ENCODE peak calls at places on chromosomes 11 and 22, in four cellular contexts. U is BJ, G is neuronal stem cell, L is mammary epithelial cell. T is an unnamed sample.

GRCh38 chr22:20606784-20607128 is 99.3 kb downstream of the MED15 start:
- DNase-seq in G (no peak), U (no peak), L (no peak), T (no peak)

GRCh38 chr22:39090426-39091064 is 6.5 kb upstream of the APOBEC3H start:
- DNase-seq in G (no peak), L (peak; percentile 98), U (no peak), T (peak; percentile 91)

GRCh38 chr11:74325649-74326645 is 14.5 kb upstream of the P4HA3 start:
- DNase-seq in U (peak; percentile 84), L (no peak), G (no peak), T (no peak)

GRCh38 chr11:120220747-120221037 is 9.9 kb downstream of the OAF start:
- DNase-seq in G (no peak), L (no peak), U (no peak), T (no peak)

GRCh38 chr11:72848846-72849466 is 34.7 kb downstream of the ATG16L2 start:
- DNase-seq in L (peak; percentile 22), U (no peak), G (no peak), T (peak; percentile 44)

GRCh38 chr11:107824668-107825369 is 33.8 kb downstream of the SLC35F2 start:
- DNase-seq in G (no peak), U (no peak), L (no peak), T (peak; percentile 29)

GRCh38 chr22:44726439-44726838 is 24.4 kb downstream of the PRR5 start:
- DNase-seq in G (no peak), L (no peak), U (no peak), T (no peak)

GRCh38 chr11:96614101-96614500 is 224.3 kb downstream of the JRKL start:
- DNase-seq in U (no peak), G (no peak), L (no peak), T (no peak)

GRCh38 chr22:19891350-19892248 is 36.9 kb upstream of the GNB1L start:
- DNase-seq in U (no peak), G (peak; percentile 71), L (peak; percentile 85), T (peak; percentile 85)

GRCh38 chr22:39556970-39557811 is 13.4 kb upstream of the CACNA1I start:
- DNase-seq in G (no peak), L (no peak), U (no peak), T (no peak)

GRCh38 chr11:2943711-2944118 is 14.5 kb upstream of the PHLDA2 start:
- DNase-seq in U (no peak), L (no peak), G (no peak), T (peak; percentile 37)

GRCh38 chr11:78655561-78655960 is 80.9 kb upstream of the NARS2 start:
- DNase-seq in G (no peak), U (no peak), L (no peak), T (no peak)

GRCh38 chr11:88596786-88597185 is 259.2 kb upstream of the CTSC start:
- DNase-seq in U (no peak), L (peak; percentile 65), G (no peak), T (peak; percentile 73)

GRCh38 chr22:20022231-20023069 is 1.5 kb downstream of the TANGO2 start:
- DNase-seq in G (no peak), L (no peak), U (no peak), T (no peak)

GRCh38 chr11:92314499-92314898 is 89.9 kb downstream of the FAT3 start:
- DNase-seq in U (no peak), L (no peak), G (no peak), T (no peak)

GRCh38 chr11:60222141-60222540 is 20.8 kb downstream of the MS4A4E start:
- DNase-seq in L (no peak), U (no peak), G (no peak), T (no peak)

GRCh38 chr11:37595845-37596244 is 997.8 kb upstream of the RAG2 start:
- DNase-seq in G (no peak), U (no peak), L (no peak), T (peak; percentile 25)

GRCh38 chr11:1942541-1943260 is 4.4 kb upstream of the MRPL23 start:
- DNase-seq in G (no peak), L (no peak), U (no peak), T (no peak)

GRCh38 chr11:67274768-67275605 is 8.7 kb downstream of the GRK2 start:
- DNase-seq in U (no peak), G (no peak), L (no peak), T (no peak)

GRCh38 chr11:44456544-44457270 is 108.8 kb upstream of the CD82 start:
- DNase-seq in U (no peak), G (no peak), L (no peak), T (peak; percentile 10)

GRCh38 chr11:2578006-2578933 is 121.5 kb downstream of the KCNQ1OT1 start:
- DNase-seq in G (no peak), U (no peak), L (no peak), T (no peak)

GRCh38 chr11:67463680-67464410 is 5.2 kb downstream of the TMEM134 start:
- DNase-seq in L (peak; percentile 82), U (no peak), G (no peak), T (peak; percentile 60)

GRCh38 chr22:43811777-43812148 is 342 bp downstream of the EFCAB6 start:
- DNase-seq in L (peak; percentile 56), G (no peak), U (no peak), T (peak; percentile 56)

GRCh38 chr11:133990501-133990900 is 33.7 kb upstream of the IGSF9B start:
- DNase-seq in U (no peak), L (no peak), G (no peak), T (no peak)
- H3K36me3 ChIP-seq in U (no peaks in the 10 kb centered on the region), L (no peaks in the 10 kb centered on the region), G (no peaks in the 10 kb centered on the region), T (no peaks in the 10 kb centered on the region)

GRCh38 chr22:36324414-36324813 is 63.4 kb downstream of the MYH9 start:
- DNase-seq in L (no peak), U (no peak), G (no peak), T (no peak)

GRCh38 chr22:36323182-36323854 is 64.4 kb downstream of the MYH9 start:
- DNase-seq in L (no peak), U (no peak), G (no peak), T (no peak)

GRCh38 chr22:36321797-36322601 is 65.8 kb downstream of the MYH9 start:
- DNase-seq in L (no peak), G (no peak), U (no peak), T (no peak)

GRCh38 chr22:36323855-36324331 is 63.9 kb downstream of the MYH9 start:
- DNase-seq in U (no peak), G (no peak), L (no peak), T (no peak)

DNA sequence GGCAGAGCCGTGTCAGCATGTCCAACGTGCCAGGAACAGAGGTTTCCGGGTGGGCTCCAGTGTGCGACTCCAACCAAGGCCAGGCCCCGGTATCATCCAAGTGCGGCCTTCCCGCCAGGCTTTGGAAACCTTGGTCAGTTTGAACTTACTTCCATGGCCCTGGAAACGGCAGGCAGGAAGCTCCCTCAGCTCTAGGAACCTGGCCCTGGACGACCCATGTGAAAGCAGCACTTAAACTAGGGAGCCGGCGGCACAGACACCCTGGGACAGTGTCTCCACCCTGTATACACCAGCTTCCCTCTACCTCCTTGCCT is 65.2 kb downstream of the MYH9 start:
- DNase-seq in G (no peak), L (no peak), U (no peak), T (no peak)
- H3K36me3 ChIP-seq in G (peaks cover 98% of the 10 kb centered on the region), L (peaks cover 74% of the 10 kb centered on the region), U (peaks cover 80% of the 10 kb centered on the region), T (peaks cover 79% of the 10 kb centered on the region)

DNA sequence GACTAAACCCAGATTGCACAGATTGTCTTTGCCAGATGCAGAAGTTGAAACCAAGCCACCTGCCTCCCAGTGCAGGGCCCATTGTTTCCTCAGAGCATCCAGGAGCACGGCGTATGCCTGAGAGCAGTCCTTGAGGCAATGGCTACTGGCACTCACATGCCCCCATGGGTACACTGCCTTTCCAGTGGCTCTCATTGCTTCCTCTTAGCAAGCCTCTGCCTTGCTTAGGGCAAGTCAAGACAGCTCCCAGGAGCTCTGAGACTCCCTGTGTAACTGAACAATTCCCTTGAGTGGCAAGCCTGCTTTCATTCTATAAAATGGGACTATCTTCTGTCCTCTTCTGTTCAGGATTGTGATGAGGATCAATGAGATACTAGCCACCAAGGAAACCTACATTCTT is 4.1 kb downstream of the SYTL2 start:
- DNase-seq in G (no peak), U (no peak), L (peak; percentile 76), T (peak; percentile 82)
- H3K36me3 ChIP-seq in G (no peaks in the 10 kb centered on the region), U (no peaks in the 10 kb centered on the region), L (no peaks in the 10 kb centered on the region), T (no peaks in the 10 kb centered on the region)

GRCh38 chr11:18404062-18404461 is 8.1 kb upstream of the LDHC start:
- DNase-seq in U (no peak), G (no peak), L (no peak), T (no peak)

GRCh38 chr11:18408558-18409242 is 3.4 kb upstream of the LDHC start:
- DNase-seq in G (no peak), L (peak; percentile 57), U (no peak), T (peak; percentile 44)
- H3K36me3 ChIP-seq in G (peaks cover 50% of the 10 kb centered on the region), L (peaks cover 30% of the 10 kb centered on the region), U (peaks cover 5% of the 10 kb centered on the region), T (peaks cover 10% of the 10 kb centered on the region)

GRCh38 chr22:17882162-17882561 is 107.9 kb upstream of the BID start:
- DNase-seq in L (no peak), U (no peak), G (no peak), T (no peak)

GRCh38 chr22:17884084-17884483 is 109.8 kb upstream of the BID start:
- DNase-seq in G (no peak), U (no peak), L (peak; percentile 66), T (peak; percentile 67)

GRCh38 chr22:17883356-17883755 is 109.1 kb upstream of the BID start:
- DNase-seq in L (no peak), G (no peak), U (no peak), T (no peak)

GRCh38 chr22:17881366-17881765 is 107.1 kb upstream of the BID start:
- DNase-seq in G (no peak), L (no peak), U (no peak), T (no peak)

GRCh38 chr22:17882727-17883126 is 108.5 kb upstream of the BID start:
- DNase-seq in L (no peak), U (no peak), G (no peak), T (no peak)
- H3K36me3 ChIP-seq in L (peaks cover 31% of the 10 kb centered on the region), U (peaks cover 23% of the 10 kb centered on the region), G (peaks cover 64% of the 10 kb centered on the region), T (peaks cover 29% of the 10 kb centered on the region)

GRCh38 chr11:117222991-117223740 is 8.7 kb downstream of the PCSK7 start:
- DNase-seq in G (no peak), U (no peak), L (no peak), T (no peak)

GRCh38 chr11:117225553-117226170 is 6.2 kb downstream of the PCSK7 start:
- DNase-seq in G (no peak), U (no peak), L (no peak), T (no peak)

GRCh38 chr11:117226388-117227385 is 5.2 kb downstream of the PCSK7 start:
- DNase-seq in L (peak; percentile 58), U (no peak), G (peak; percentile 75), T (peak; percentile 61)

GRCh38 chr11:117221775-117222517 is 9.9 kb downstream of the PCSK7 start:
- DNase-seq in U (peak; percentile 51), G (no peak), L (peak; percentile 43), T (peak; percentile 27)

GRCh38 chr11:117223741-117224685 is 7.9 kb downstream of the PCSK7 start:
- DNase-seq in U (no peak), G (no peak), L (no peak), T (no peak)
- H3K36me3 ChIP-seq in U (peaks cover 19% of the 10 kb centered on the region), G (peaks cover 81% of the 10 kb centered on the region), L (peaks cover 26% of the 10 kb centered on the region), T (peaks cover 35% of the 10 kb centered on the region)

T was measured in bronchial epithelial cell.